ENCODE peak calls at places on chromosomes 11 and 22, in six cellular contexts. H is heart left ventricle, E is epithelial cell of esophagus, O is SK-N-SH, S is breast epithelium, Y is RWPE2. T is an unnamed sample.

GRCh38 chr11:27088353-27088752 is 47.7 kb downstream of the BBOX1 start:
- DNase-seq in O (no peak), H (no peak), S (no peak), Y (no peak), E (peak), T (no peak)

GRCh38 chr11:8988329-8989234 is 15.2 kb downstream of the NRIP3 start:
- DNase-seq in Y (no peak), H (no peak), S (no peak), O (no peak), E (peak), T (peak)

GRCh38 chr11:1762537-1763302 is 1.0 kb downstream of the CTSD start:
- DNase-seq in O (no peak), Y (no peak), S (peak), E (peak), H (peak), T (no peak)

GRCh38 chr11:21806982-21807749 is 385.7 kb upstream of the ANO5 start:
- DNase-seq in O (no peak), Y (no peak), H (no peak), S (no peak), E (no peak), T (no peak)

GRCh38 chr11:95187730-95188129 is 43.3 kb downstream of the SESN3 start:
- DNase-seq in S (no peak), E (no peak), Y (no peak), H (no peak), O (no peak), T (no peak)

GRCh38 chr11:64885367-64886286 is 7.2 kb upstream of the EHD1 start:
- DNase-seq in H (no peak), Y (no peak), E (peak), S (no peak), O (no peak), T (peak)

GRCh38 chr11:129323896-129324522 is 51.6 kb upstream of the BARX2 start:
- DNase-seq in E (no peak), H (no peak), Y (no peak), O (no peak), S (no peak), T (peak)

GRCh38 chr11:23263466-23263865 is 403.2 kb upstream of the CCDC179 start:
- DNase-seq in S (no peak), H (no peak), Y (no peak), O (no peak), E (no peak), T (no peak)

GRCh38 chr11:44814881-44815592 is 88.3 kb downstream of the TSPAN18 start:
- DNase-seq in E (peak), H (no peak), O (no peak), Y (no peak), S (no peak), T (peak)

GRCh38 chr11:12069053-12069676 is 41.2 kb upstream of the MICAL2 start:
- DNase-seq in O (no peak), Y (no peak), E (no peak), S (no peak), H (no peak), T (no peak)

GRCh38 chr11:32439488-32440210 is 4.3 kb upstream of the WT1 start:
- DNase-seq in S (no peak), H (no peak), Y (no peak), E (no peak), O (peak), T (no peak)

GRCh38 chr22:47369431-47370015 is 607.1 kb downstream of the TBC1D22A start:
- DNase-seq in O (no peak), E (no peak), S (no peak), Y (peak), H (no peak), T (no peak)

GRCh38 chr11:131816046-131816445 is 445.6 kb downstream of the NTM start:
- DNase-seq in Y (no peak), O (no peak), H (no peak), E (no peak), S (no peak), T (peak)

GRCh38 chr22:20582520-20583361 is 75.3 kb downstream of the MED15 start:
- DNase-seq in H (no peak), S (no peak), O (no peak), Y (peak), E (no peak), T (no peak)

GRCh38 chr22:31954535-31955326 is 10.4 kb downstream of the YWHAH start:
- DNase-seq in E (peak), S (no peak), Y (no peak), H (no peak), O (no peak), T (peak)

GRCh38 chr11:108148549-108148948 is 27.2 kb downstream of the ACAT1 start:
- DNase-seq in H (no peak), S (no peak), O (no peak), E (no peak), Y (no peak), T (no peak)

GRCh38 chr22:49764151-49764581 is 63.5 kb downstream of the BRD1 start:
- DNase-seq in S (peak), O (peak), E (no peak), Y (peak), H (peak), T (peak)

GRCh38 chr11:46315033-46315738 is 32.1 kb upstream of the DGKZ start:
- DNase-seq in Y (no peak), E (peak), O (peak), S (peak), H (no peak), T (peak)

DNA sequence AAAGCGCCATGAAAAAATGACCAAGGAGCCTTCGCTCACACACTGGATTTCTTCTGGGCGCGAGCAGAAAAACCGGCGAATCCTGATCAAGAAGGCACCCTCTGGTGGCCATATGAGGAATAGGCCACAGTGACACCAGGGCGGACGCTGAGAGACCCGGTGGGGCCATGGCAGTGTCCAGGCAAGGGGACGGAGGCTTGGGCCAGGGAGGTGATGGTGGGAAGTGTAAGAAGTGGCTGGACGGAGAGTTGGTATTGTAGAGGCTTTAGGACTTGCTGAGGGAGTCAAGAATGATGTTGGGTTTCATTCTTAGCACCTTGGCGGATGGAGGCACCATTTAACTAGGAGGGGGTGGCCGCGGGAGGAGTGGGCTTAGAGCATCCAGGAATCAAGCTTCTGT is 16.9 kb upstream of the RAC2 start:
- DNase-seq in Y (peak), O (peak), E (peak), H (peak), S (no peak), T (peak)
- H3K4me3 ChIP-seq in Y (no peak), O (no peak), E (no peak), H (no peak), S (no peak), T (no peak)

DNA sequence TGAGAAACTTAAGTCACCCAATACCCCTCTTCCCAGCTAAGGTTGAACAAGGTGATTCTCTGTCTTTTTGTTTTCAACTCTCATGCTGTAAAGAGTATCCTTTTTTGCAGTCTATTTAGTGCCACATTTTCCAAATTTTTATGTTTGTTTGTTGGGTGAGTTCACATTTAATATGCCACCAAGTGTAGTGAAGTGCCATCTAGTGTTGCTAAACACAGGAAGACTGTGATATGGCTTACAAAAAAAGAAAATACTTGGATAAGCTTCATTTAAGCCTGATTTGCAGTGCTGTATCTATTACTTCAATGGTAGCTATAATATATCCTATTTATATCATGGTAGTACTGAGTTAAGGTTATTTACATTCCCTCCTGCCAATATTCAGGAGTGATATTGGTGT is 319.2 kb upstream of the CHORDC1 start:
- DNase-seq in S (no peak), Y (no peak), O (no peak), H (no peak), E (no peak), T (no peak)
- TF ChIP-seq CTCF in S (no peak), Y (peak), O (no peak), H (no peak), E (no peak), T (no peak)

DNA sequence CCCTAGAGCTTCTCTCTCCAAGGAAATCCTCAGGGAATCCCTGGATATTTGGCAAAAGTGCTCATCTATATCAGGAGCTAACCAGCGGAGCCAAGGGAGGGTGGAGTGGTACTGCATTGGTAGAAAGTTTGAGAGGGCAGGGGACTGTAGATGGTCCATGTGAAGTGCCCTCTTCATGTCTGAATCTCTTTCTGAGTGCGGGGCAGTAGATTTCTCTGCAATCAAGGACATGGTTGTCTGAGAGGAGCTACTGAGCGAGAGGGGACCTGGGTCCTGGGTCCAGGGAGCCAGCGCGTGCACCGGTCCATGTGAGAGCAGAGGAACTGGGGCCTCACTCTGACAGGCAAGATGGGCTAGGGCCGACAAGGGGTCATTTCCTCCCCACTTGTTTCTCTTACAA is 716 bp downstream of the DIXDC1 start:
- DNase-seq in S (no peak), H (no peak), O (peak), E (no peak), Y (no peak), T (no peak)
- H3K4me3 ChIP-seq in S (peak), H (peak), O (peak), E (no peak), Y (peak), T (peak)

GRCh38 chr22:19543970-19544708 is 19.9 kb upstream of the CLDN5 start:
- DNase-seq in E (no peak), S (no peak), O (peak), Y (no peak), H (no peak), T (no peak)
- TF ChIP-seq CTCF in E (no peak), S (no peak), O (no peak), Y (no peak), H (no peak), T (no peak)

DNA sequence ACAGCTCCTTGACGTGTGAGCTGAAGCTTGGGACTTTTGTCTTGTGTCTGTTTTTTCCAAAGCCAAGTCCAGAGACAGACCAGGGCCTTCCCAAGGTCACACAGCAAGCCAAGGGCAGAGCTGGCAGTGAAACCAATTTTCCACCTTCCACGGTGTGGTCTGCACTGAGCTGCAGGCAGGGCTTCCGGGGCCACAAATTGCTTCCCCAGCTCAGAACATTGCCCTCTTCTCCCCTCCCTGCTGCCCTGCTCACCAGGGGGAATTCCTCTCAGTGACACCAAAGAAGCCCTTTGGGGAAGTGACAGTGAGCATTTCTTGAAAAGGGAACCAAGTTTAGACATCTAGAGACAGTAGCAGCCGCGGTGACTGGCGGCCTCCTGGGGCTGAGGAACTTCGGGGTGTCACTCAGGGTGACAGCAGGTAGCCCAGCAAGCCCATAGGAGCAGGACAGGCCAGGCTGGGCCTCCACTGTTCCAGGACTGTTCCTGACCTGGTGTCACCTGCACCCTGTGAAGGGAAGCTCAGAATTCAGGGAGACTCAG is 9.2 kb downstream of the FXYD2 start:
- DNase-seq in E (no peak), O (no peak), S (no peak), Y (no peak), H (peak), T (no peak)
- H3K4me3 ChIP-seq in E (no peak), O (no peak), S (no peak), Y (no peak), H (peak), T (no peak)

GRCh38 chr11:16784671-16785070 is 46.2 kb downstream of the C11orf58 start:
- DNase-seq in H (no peak), S (no peak), E (no peak), Y (no peak), O (no peak), T (no peak)

GRCh38 chr11:16783321-16783801 is 44.9 kb downstream of the C11orf58 start:
- DNase-seq in Y (no peak), O (no peak), H (no peak), E (no peak), S (no peak), T (no peak)

GRCh38 chr11:16785520-16786128 is 47.2 kb downstream of the C11orf58 start:
- DNase-seq in Y (no peak), H (no peak), O (peak), S (peak), E (peak), T (peak)

GRCh38 chr11:16782226-16782919 is 43.9 kb downstream of the C11orf58 start:
- DNase-seq in S (no peak), O (no peak), Y (no peak), E (peak), H (no peak), T (no peak)

DNA sequence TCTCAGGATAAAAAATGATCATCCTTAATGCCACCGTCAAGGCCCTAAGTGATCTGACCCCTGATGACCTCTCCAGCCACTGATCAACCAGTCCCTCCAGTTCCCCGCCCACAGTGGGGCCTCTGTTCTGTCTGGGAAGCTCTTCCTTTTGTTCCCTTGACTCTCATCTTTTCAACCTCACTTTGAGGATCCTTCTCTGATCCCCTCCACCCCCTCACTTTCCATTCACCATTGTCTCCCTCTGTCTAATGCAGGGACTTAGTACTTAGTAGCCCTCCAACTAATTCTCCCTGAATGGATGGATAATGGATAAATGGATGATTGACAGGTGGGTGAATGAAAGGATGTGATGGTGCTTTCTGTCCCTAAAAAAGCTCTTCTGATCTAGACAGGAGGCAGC is 45.6 kb downstream of the C11orf58 start:
- DNase-seq in O (no peak), S (no peak), Y (no peak), H (no peak), E (no peak), T (no peak)
- TF ChIP-seq CTCF in O (no peak), S (no peak), Y (no peak), H (no peak), E (no peak), T (no peak)

GRCh38 chr22:23530766-23531282 is 49.3 kb downstream of the IGLL1 start:
- DNase-seq in E (no peak), H (peak), Y (peak), O (no peak), S (no peak), T (no peak)
- H3K4me3 ChIP-seq in E (no peak), H (no peak), Y (no peak), O (no peak), S (no peak), T (no peak)

DNA sequence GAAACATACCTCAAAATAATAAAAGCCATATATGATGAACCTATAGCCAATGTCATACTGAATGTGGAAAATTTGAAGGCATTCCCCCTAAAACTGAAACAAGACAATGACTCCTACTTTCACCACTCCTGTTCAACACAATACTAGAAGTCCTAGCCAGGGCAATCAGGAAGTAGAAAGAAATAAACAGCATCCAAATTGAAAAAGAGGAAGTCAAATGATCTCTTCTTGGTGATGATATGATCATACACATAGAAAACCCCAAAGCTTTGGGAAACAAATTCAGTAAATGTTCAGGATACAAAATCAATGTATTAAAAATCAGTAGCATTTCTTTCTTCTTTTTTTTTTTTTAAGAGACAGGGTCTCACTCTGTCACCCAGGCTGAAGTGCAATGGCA is 109.9 kb downstream of the DLG2 start:
- DNase-seq in O (no peak), H (no peak), E (no peak), Y (no peak), S (no peak), T (no peak)
- TF ChIP-seq CTCF in O (no peak), H (no peak), E (no peak), Y (no peak), S (no peak), T (no peak)